ENCODE peak calls at places on chromosome 9, in eight cellular contexts. Q, W, Y, F, B, J, M and T are unnamed samples.

GRCh38 chr9:15416880-15417279 is 5.8 kb upstream of the SNAPC3 start:
- DNase-seq in M (no peak), J (peak), Y (peak), F (no peak), W (no peak), B (peak), Q (peak), T (peak)

GRCh38 chr9:121844090-121844489 is 192.7 kb downstream of the DAB2IP start:
- DNase-seq in J (no peak), W (no peak), M (no peak), B (no peak), Q (no peak), F (no peak), Y (no peak), T (no peak)

GRCh38 chr9:5799314-5799713 is 33.6 kb downstream of the ERMP1 start:
- DNase-seq in M (no peak), Y (no peak), J (no peak), Q (no peak), B (no peak), W (no peak), F (no peak), T (no peak)

GRCh38 chr9:121059998-121060636 is 10.0 kb upstream of the C5 start:
- DNase-seq in B (no peak), J (no peak), Q (peak), Y (no peak), W (peak), F (no peak), M (no peak), T (no peak)

GRCh38 chr9:88280816-88281382 is 107.3 kb upstream of the SPIN1 start:
- DNase-seq in W (no peak), Y (peak), F (no peak), Q (no peak), B (peak), M (no peak), J (no peak), T (no peak)

GRCh38 chr9:5696884-5697283 is 68.0 kb downstream of the RIC1 start:
- DNase-seq in J (no peak), M (no peak), Q (no peak), F (no peak), W (no peak), B (no peak), Y (no peak), T (no peak)

GRCh38 chr9:135926402-135927194 is 19.3 kb upstream of the CAMSAP1 start:
- DNase-seq in J (peak), W (no peak), M (no peak), B (peak), Y (peak), F (peak), Q (peak), T (no peak)

GRCh38 chr9:130825051-130825651 is 9.9 kb upstream of the ABL1 start:
- DNase-seq in J (no peak), M (no peak), B (no peak), W (no peak), Q (no peak), F (no peak), Y (no peak), T (no peak)

GRCh38 chr9:128916204-128916603 is 4.6 kb upstream of the PHYHD1 start:
- DNase-seq in M (no peak), Q (no peak), F (peak), J (no peak), W (no peak), B (no peak), Y (no peak), T (no peak)

GRCh38 chr9:113219972-113220371 is 1.1 kb downstream of the FKBP15 start:
- DNase-seq in Y (peak), Q (no peak), F (no peak), J (peak), B (peak), M (no peak), W (peak), T (no peak)

GRCh38 chr9:129313331-129313955 is 135.4 kb upstream of the IER5L start:
- DNase-seq in B (peak), Y (no peak), F (no peak), J (no peak), Q (no peak), M (no peak), W (no peak), T (no peak)

GRCh38 chr9:76218151-76218867 is 175.9 kb downstream of the RFK start:
- DNase-seq in W (no peak), B (no peak), Q (no peak), F (no peak), J (no peak), Y (no peak), M (no peak), T (no peak)

GRCh38 chr9:16344343-16344742 is 526.1 kb downstream of the BNC2 start:
- DNase-seq in B (no peak), W (no peak), M (no peak), F (no peak), Q (no peak), J (no peak), Y (no peak), T (no peak)

GRCh38 chr9:115921301-115921700 is 232.3 kb upstream of the PAPPA start:
- DNase-seq in B (no peak), W (no peak), Y (no peak), Q (no peak), J (no peak), M (no peak), F (peak), T (no peak)